ENCODE peak calls at places on chromosomes 11 and 22, in four cellular contexts. One of them, this sample, is unnamed.

GRCh38 chr11:65027213-65028067 is at the start of gene SNX15:
- DNase-seq in HEK293T: peak; percentile 87
- DNase-seq in K562: peak; percentile 89
- DNase-seq in HepG2: peak; percentile 94
- DNase-seq in this sample: peak; percentile 89

GRCh38 chr11:22441831-22442230 is 103.7 kb downstream of the SLC17A6 start:
- DNase-seq in HEK293T: no peak
- DNase-seq in K562: no peak
- DNase-seq in HepG2: no peak
- DNase-seq in this sample: no peak

GRCh38 chr22:39351689-39352214 is 2.0 kb downstream of the SYNGR1 start:
- DNase-seq in HEK293T: no peak
- DNase-seq in K562: no peak
- DNase-seq in HepG2: no peak
- DNase-seq in this sample: peak; percentile 44

GRCh38 chr22:37223965-37224551 is 11.8 kb upstream of the SSTR3 start:
- DNase-seq in HEK293T: no peak
- DNase-seq in K562: no peak
- DNase-seq in HepG2: no peak
- DNase-seq in this sample: no peak

GRCh38 chr11:82080160-82080559 is 653.5 kb downstream of the FAM181B start:
- DNase-seq in HEK293T: no peak
- DNase-seq in K562: no peak
- DNase-seq in HepG2: no peak
- DNase-seq in this sample: no peak

GRCh38 chr11:121104223-121104831 is 3.3 kb downstream of the TECTA start:
- DNase-seq in HEK293T: peak; percentile 26
- DNase-seq in K562: peak; percentile 39
- DNase-seq in HepG2: no peak
- DNase-seq in this sample: peak; percentile 52

GRCh38 chr11:103295704-103296103 is 186.5 kb downstream of the DYNC2H1 start:
- DNase-seq in HEK293T: no peak
- DNase-seq in K562: no peak
- DNase-seq in HepG2: no peak
- DNase-seq in this sample: no peak

GRCh38 chr11:126538071-126538470 is 182.6 kb downstream of the ST3GAL4 start:
- DNase-seq in HEK293T: no peak
- DNase-seq in K562: no peak
- DNase-seq in HepG2: no peak
- DNase-seq in this sample: no peak

GRCh38 chr11:72039108-72039850 is 40.6 kb downstream of the IL18BP start:
- DNase-seq in HEK293T: no peak
- DNase-seq in K562: no peak
- DNase-seq in HepG2: no peak
- DNase-seq in this sample: no peak

GRCh38 chr11:128468106-128468505 is 119.3 kb downstream of the ETS1 start:
- DNase-seq in HEK293T: no peak
- DNase-seq in K562: no peak
- DNase-seq in HepG2: no peak
- DNase-seq in this sample: no peak

GRCh38 chr11:128552783-128553661 is 34.3 kb downstream of the ETS1 start:
- DNase-seq in HEK293T: no peak
- DNase-seq in K562: no peak
- DNase-seq in HepG2: no peak
- DNase-seq in this sample: no peak

GRCh38 chr11:109993786-109994185 is 99.4 kb upstream of the ZC3H12C start:
- DNase-seq in HEK293T: no peak
- DNase-seq in K562: no peak
- DNase-seq in HepG2: no peak
- DNase-seq in this sample: no peak

GRCh38 chr11:74487875-74488274 is 5.6 kb downstream of the LIPT2 start:
- DNase-seq in HEK293T: no peak
- DNase-seq in K562: no peak
- DNase-seq in HepG2: peak; percentile 54
- DNase-seq in this sample: peak; percentile 26

GRCh38 chr11:78040691-78041379 is 17.8 kb upstream of the KCTD14 start:
- DNase-seq in HEK293T: no peak
- DNase-seq in K562: peak; percentile 48
- DNase-seq in HepG2: no peak
- DNase-seq in this sample: no peak

GRCh38 chr22:49032821-49033220 is 794.9 kb downstream of the BRD1 start:
- DNase-seq in HEK293T: no peak
- DNase-seq in K562: no peak
- DNase-seq in HepG2: no peak
- DNase-seq in this sample: no peak

GRCh38 chr22:50146440-50147228 is 23.9 kb upstream of the PANX2 start:
- DNase-seq in HEK293T: peak; percentile 18
- DNase-seq in K562: peak; percentile 63
- DNase-seq in HepG2: peak; percentile 87
- DNase-seq in this sample: no peak

GRCh38 chr22:19066531-19067271 is 55.5 kb downstream of the DGCR2 start:
- DNase-seq in HEK293T: no peak
- DNase-seq in K562: no peak
- DNase-seq in HepG2: no peak
- DNase-seq in this sample: no peak

GRCh38 chr11:131248588-131248987 is 121.8 kb upstream of the NTM start:
- DNase-seq in HEK293T: no peak
- DNase-seq in K562: no peak
- DNase-seq in HepG2: no peak
- DNase-seq in this sample: no peak

GRCh38 chr11:120198787-120199469 is 11.9 kb upstream of the OAF start:
- DNase-seq in HEK293T: no peak
- DNase-seq in K562: no peak
- DNase-seq in HepG2: peak; percentile 67
- DNase-seq in this sample: no peak

GRCh38 chr11:83158965-83159900 is 2.3 kb downstream of the PCF11 start:
- DNase-seq in HEK293T: no peak
- DNase-seq in K562: no peak
- DNase-seq in HepG2: no peak
- DNase-seq in this sample: no peak

GRCh38 chr11:122746050-122746478 is 90.5 kb downstream of the UBASH3B start:
- DNase-seq in HEK293T: no peak
- DNase-seq in K562: no peak
- DNase-seq in HepG2: no peak
- DNase-seq in this sample: no peak

GRCh38 chr11:66081505-66081904 is 11.4 kb downstream of the PACS1 start:
- DNase-seq in HEK293T: no peak
- DNase-seq in K562: no peak
- DNase-seq in HepG2: no peak
- DNase-seq in this sample: no peak

GRCh38 chr11:69207165-69207889 is 51.6 kb downstream of the SMIM38 start:
- DNase-seq in HEK293T: no peak
- DNase-seq in K562: no peak
- DNase-seq in HepG2: no peak
- DNase-seq in this sample: peak; percentile 4

GRCh38 chr22:19800761-19801244 is 40.2 kb downstream of the TBX1 start:
- DNase-seq in HEK293T: no peak
- DNase-seq in K562: peak; percentile 76
- DNase-seq in HepG2: peak; percentile 34
- DNase-seq in this sample: peak; percentile 58

GRCh38 chr11:122882189-122882808 is at the start of gene JHY:
- DNase-seq in HEK293T: no peak
- DNase-seq in K562: no peak
- DNase-seq in HepG2: no peak
- DNase-seq in this sample: no peak

GRCh38 chr11:19995131-19995530 is 165.1 kb downstream of the DBX1 start:
- DNase-seq in HEK293T: no peak
- DNase-seq in K562: peak; percentile 26
- DNase-seq in HepG2: peak; percentile 88
- DNase-seq in this sample: no peak

GRCh38 chr22:48755332-48755949 is 1072.2 kb downstream of the BRD1 start:
- DNase-seq in HEK293T: no peak
- DNase-seq in K562: no peak
- DNase-seq in HepG2: no peak
- DNase-seq in this sample: no peak

GRCh38 chr11:75193271-75193670 is 42.4 kb downstream of the SLCO2B1 start:
- DNase-seq in HEK293T: no peak
- DNase-seq in K562: no peak
- DNase-seq in HepG2: no peak
- DNase-seq in this sample: no peak

GRCh38 chr22:31451709-31452571 is 37.7 kb downstream of the EIF4ENIF1 start:
- DNase-seq in HEK293T: peak; percentile 62
- DNase-seq in K562: no peak
- DNase-seq in HepG2: peak; percentile 57
- DNase-seq in this sample: no peak

GRCh38 chr11:44609028-44609782 is 43.7 kb downstream of the CD82 start:
- DNase-seq in HEK293T: no peak
- DNase-seq in K562: no peak
- DNase-seq in HepG2: no peak
- DNase-seq in this sample: no peak

GRCh38 chr11:15276616-15277015 is 161.9 kb downstream of the INSC start:
- DNase-seq in HEK293T: peak; percentile 36
- DNase-seq in K562: peak; percentile 15
- DNase-seq in HepG2: no peak
- DNase-seq in this sample: no peak

GRCh38 chr11:15282754-15283153 is 168.0 kb downstream of the INSC start:
- DNase-seq in HEK293T: no peak
- DNase-seq in K562: no peak
- DNase-seq in HepG2: no peak
- DNase-seq in this sample: no peak

GRCh38 chr11:15280393-15280792 is 165.7 kb downstream of the INSC start:
- DNase-seq in HEK293T: no peak
- DNase-seq in K562: no peak
- DNase-seq in HepG2: no peak
- DNase-seq in this sample: no peak

GRCh38 chr11:15275141-15275540 is 160.4 kb downstream of the INSC start:
- DNase-seq in HEK293T: no peak
- DNase-seq in K562: no peak
- DNase-seq in HepG2: no peak
- DNase-seq in this sample: no peak

DNA sequence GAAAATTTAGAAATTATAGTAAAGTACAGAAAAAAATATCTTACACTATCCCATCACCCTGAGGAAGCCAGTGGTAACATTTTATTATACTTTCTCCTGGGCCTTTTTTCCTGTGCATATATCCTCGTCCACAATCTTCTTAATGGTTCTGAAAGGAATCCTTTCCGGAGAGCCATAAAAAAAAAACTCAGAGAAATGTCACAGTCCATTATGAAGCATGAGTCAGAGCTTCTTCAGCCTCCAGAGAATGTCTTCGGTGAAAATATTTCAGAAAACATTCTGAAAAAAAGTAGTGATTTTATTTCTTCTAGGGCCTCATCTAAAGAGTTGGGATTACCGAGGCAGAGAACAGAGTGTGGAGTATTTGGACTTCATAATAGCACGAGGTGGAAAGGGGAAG is 163.4 kb downstream of the INSC start:
- DNase-seq in HEK293T: no peak
- DNase-seq in K562: no peak
- DNase-seq in HepG2: no peak
- DNase-seq in this sample: no peak
- TF ChIP-seq ELF4 in HEK293T: no peak
- TF ChIP-seq ELF4 in K562: no peak
- TF ChIP-seq ELF4 in HepG2: no peak
- TF ChIP-seq ELF4 in this sample: no peak

GRCh38 chr11:94307101-94307791 is 2.9 kb downstream of the IZUMO1R start:
- DNase-seq in HEK293T: no peak
- DNase-seq in K562: no peak
- DNase-seq in HepG2: no peak
- DNase-seq in this sample: no peak

GRCh38 chr11:94302806-94303205 is 1.6 kb upstream of the IZUMO1R start:
- DNase-seq in HEK293T: no peak
- DNase-seq in K562: no peak
- DNase-seq in HepG2: no peak
- DNase-seq in this sample: no peak

GRCh38 chr11:94304559-94304958 is at the start of gene IZUMO1R:
- DNase-seq in HEK293T: no peak
- DNase-seq in K562: no peak
- DNase-seq in HepG2: no peak
- DNase-seq in this sample: no peak

GRCh38 chr11:94303884-94304459 is 408 bp upstream of the IZUMO1R start:
- DNase-seq in HEK293T: no peak
- DNase-seq in K562: no peak
- DNase-seq in HepG2: no peak
- DNase-seq in this sample: no peak

GRCh38 chr11:94305146-94305545 is 766 bp downstream of the IZUMO1R start:
- DNase-seq in HEK293T: no peak
- DNase-seq in K562: no peak
- DNase-seq in HepG2: no peak
- DNase-seq in this sample: no peak
- TF ChIP-seq ELF4 in HEK293T: no peak
- TF ChIP-seq ELF4 in K562: no peak
- TF ChIP-seq ELF4 in HepG2: no peak
- TF ChIP-seq ELF4 in this sample: no peak

GRCh38 chr11:25615841-25616240 is 716.1 kb upstream of the ANO3 start:
- DNase-seq in HEK293T: no peak
- DNase-seq in K562: no peak
- DNase-seq in HepG2: no peak
- DNase-seq in this sample: no peak
- TF ChIP-seq ELF4 in HEK293T: no peak
- TF ChIP-seq ELF4 in K562: no peak
- TF ChIP-seq ELF4 in HepG2: no peak
- TF ChIP-seq ELF4 in this sample: no peak

DNA sequence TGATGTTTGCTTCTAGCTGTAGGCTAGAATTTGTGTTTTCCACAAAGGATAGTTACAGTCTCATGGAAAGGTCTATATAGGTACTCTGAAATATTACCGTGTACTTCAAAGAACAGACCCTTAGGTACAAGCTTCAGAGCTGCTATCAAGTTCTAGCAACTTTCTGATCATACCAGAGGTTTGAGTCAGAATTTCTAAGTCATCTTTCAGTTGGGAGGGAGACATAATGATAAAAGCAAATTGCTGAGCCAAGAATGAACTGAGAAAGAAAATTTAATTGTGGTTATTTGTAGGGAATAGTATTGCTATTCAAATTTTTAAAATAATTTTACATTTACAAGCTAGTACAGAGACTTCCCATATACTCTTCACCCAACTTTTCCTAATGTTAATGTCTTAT is 19.9 kb upstream of the ME3 start:
- DNase-seq in HEK293T: no peak
- DNase-seq in K562: no peak
- DNase-seq in HepG2: no peak
- DNase-seq in this sample: no peak
- TF ChIP-seq ELF4 in HEK293T: no peak
- TF ChIP-seq ELF4 in K562: no peak
- TF ChIP-seq ELF4 in HepG2: no peak
- TF ChIP-seq ELF4 in this sample: no peak

GRCh38 chr11:28058333-28058732 is 49.6 kb downstream of the KIF18A start:
- DNase-seq in HEK293T: no peak
- DNase-seq in K562: no peak
- DNase-seq in HepG2: peak; percentile 1
- DNase-seq in this sample: no peak
- TF ChIP-seq ELF4 in HEK293T: no peak
- TF ChIP-seq ELF4 in K562: no peak
- TF ChIP-seq ELF4 in HepG2: no peak
- TF ChIP-seq ELF4 in this sample: no peak

GRCh38 chr11:2208691-2209369 is 37.2 kb upstream of the TH start:
- DNase-seq in HEK293T: no peak
- DNase-seq in K562: no peak
- DNase-seq in HepG2: peak; percentile 12
- DNase-seq in this sample: no peak
- TF ChIP-seq ELF4 in HEK293T: no peak
- TF ChIP-seq ELF4 in K562: no peak
- TF ChIP-seq ELF4 in HepG2: no peak
- TF ChIP-seq ELF4 in this sample: no peak

This sample was measured in WTC11.